ENCODE peak calls at places on chromosome 1, in five cellular contexts. W is NCI-H1092 treated with DMSO at 0.1 percent for 48 hours, F is GM12865, L is amniotic epithelial cell, I is anterior cingulate cortex. K is an unnamed sample.

GRCh38 chr1:12083766-12084165 is 20.7 kb downstream of the TNFRSF8 start:
- DNase-seq in W (no peak), F (no peak), L (no peak), I (no peak), K (no peak)

GRCh38 chr1:175221548-175222175 is 29.1 kb upstream of the KIAA0040 start:
- DNase-seq in W (no peak), F (no peak), L (no peak), I (no peak), K (no peak)

GRCh38 chr1:174812656-174813055 is 187.1 kb upstream of the CACYBP start:
- DNase-seq in W (no peak), F (no peak), L (no peak), I (no peak), K (no peak)

GRCh38 chr1:209102120-209102519 is 481.4 kb upstream of the CAMK1G start:
- DNase-seq in W (no peak), F (no peak), L (no peak), I (no peak), K (no peak)

GRCh38 chr1:80509965-80510522 is 1290.7 kb upstream of the ADGRL2 start:
- DNase-seq in W (no peak), F (no peak), L (no peak), I (no peak), K (no peak)

GRCh38 chr1:36883315-36883949 is 150.9 kb downstream of the GRIK3 start:
- DNase-seq in W (no peak), F (no peak), L (no peak), I (no peak), K (no peak)

GRCh38 chr1:3409737-3410434 is 44.6 kb upstream of the ARHGEF16 start:
- DNase-seq in W (peak; percentile 44), F (no peak), L (peak; percentile 3), I (peak; percentile 59), K (peak; percentile 70)

GRCh38 chr1:23273450-23274133 is 56.3 kb upstream of the HTR1D start:
- DNase-seq in W (no peak), F (no peak), L (peak; percentile 83), I (no peak), K (no peak)

GRCh38 chr1:160189649-160190625 is at the start of gene CASQ1:
- DNase-seq in W (no peak), F (no peak), L (no peak), I (no peak), K (no peak)

GRCh38 chr1:46039571-46040052 is 92.8 kb downstream of the PIK3R3 start:
- DNase-seq in W (peak; percentile 22), F (no peak), L (no peak), I (no peak), K (no peak)

GRCh38 chr1:45012639-45013278 is 705 bp downstream of the UROD start:
- DNase-seq in W (peak; percentile 45), F (peak; percentile 45), L (peak; percentile 88), I (no peak), K (no peak)

K was measured in globus pallidus.